ENCODE peak calls at places on chromosomes 4 and X, in six cellular contexts. Y is foreskin fibroblast; M is stimulated activated CD8-positive, alpha-beta memory T cell treated with anti-CD3 and anti-CD28 coated beads, Interleukin-4, amount 100 ng/mL, for 48 hours; V is activated CD4-positive, alpha-beta T cell treated with anti-CD3 and anti-CD28 coated beads for 4 hours; X is fibroblast of pulmonary artery; J is HT-29. K is an unnamed sample.

GRCh38 chr4:120052840-120053239 is 13.8 kb downstream of the MAD2L1 start:
- DNase-seq in M (no peak), X (peak), V (no peak), J (no peak), Y (peak), K (no peak)

GRCh38 chr4:152943673-152944072 is 7.5 kb downstream of the FHDC1 start:
- DNase-seq in J (no peak), V (no peak), M (no peak), X (no peak), Y (peak), K (no peak)

GRCh38 chrX:72045552-72046277 is 86.0 kb downstream of the RTL5 start:
- DNase-seq in M (no peak), X (peak), Y (no peak), J (no peak), V (no peak), K (no peak)

GRCh38 chrX:97806238-97806637 is 922.5 kb downstream of the RPA4 start:
- DNase-seq in Y (no peak), V (no peak), X (no peak), M (no peak), J (no peak), K (no peak)

GRCh38 chr4:184462724-184463123 is 11.6 kb downstream of the IRF2 start:
- DNase-seq in X (no peak), V (no peak), J (peak), M (no peak), Y (no peak), K (no peak)

GRCh38 chrX:55006827-55007621 is 6.9 kb downstream of the APEX2 start:
- DNase-seq in M (no peak), X (no peak), Y (no peak), V (no peak), J (no peak), K (no peak)

GRCh38 chr4:30870513-30870912 is 150.3 kb downstream of the PCDH7 start:
- DNase-seq in M (no peak), Y (no peak), X (no peak), J (peak), V (no peak), K (no peak)

GRCh38 chr4:101211146-101211553 is 136.2 kb downstream of the PPP3CA start:
- DNase-seq in X (peak), M (no peak), Y (no peak), V (no peak), J (peak), K (no peak)

GRCh38 chrX:151713859-151714258 is 2.0 kb upstream of the FATE1 start:
- DNase-seq in X (peak), V (no peak), M (peak), J (peak), Y (no peak), K (no peak)

GRCh38 chr4:94764069-94764468 is 6.3 kb downstream of the BMPR1B start:
- DNase-seq in J (no peak), X (no peak), V (no peak), M (no peak), Y (no peak), K (no peak)

GRCh38 chr4:56972832-56973231 is 4.6 kb downstream of the NOA1 start:
- DNase-seq in M (no peak), V (no peak), J (no peak), X (no peak), Y (no peak), K (no peak)

GRCh38 chrX:81957900-81958545 is 756.1 kb downstream of the SH3BGRL start:
- DNase-seq in X (no peak), M (no peak), V (no peak), J (peak), Y (no peak), K (no peak)

GRCh38 chrX:122268353-122268752 is 915.7 kb upstream of the GRIA3 start:
- DNase-seq in Y (no peak), X (no peak), J (no peak), M (no peak), V (no peak), K (no peak)

GRCh38 chrX:38225093-38225492 is 4.4 kb upstream of the SRPX start:
- DNase-seq in Y (no peak), J (no peak), X (no peak), M (no peak), V (no peak), K (no peak)